ENCODE peak calls at places on chromosomes 12 and 14, in four cellular contexts. Q, N, O and C are unnamed samples.

GRCh38 chr12:117189725-117190209 is 503 bp downstream of the FBXO21 start:
- DNase-seq in Q (no peak), N (peak), O (peak), C (no peak)

GRCh38 chr14:104085032-104085888 is at the start of gene ASPG:
- DNase-seq in Q (no peak), N (no peak), O (no peak), C (no peak)

GRCh38 chr12:6141048-6141447 is 16.6 kb upstream of the VWF start:
- DNase-seq in Q (no peak), N (no peak), O (no peak), C (no peak)

GRCh38 chr14:80475074-80475473 is 263.8 kb upstream of the DIO2 start:
- DNase-seq in Q (no peak), N (peak), O (peak), C (no peak)

GRCh38 chr12:29695026-29695425 is 88.7 kb downstream of the TMTC1 start:
- DNase-seq in Q (no peak), N (no peak), O (no peak), C (no peak)

GRCh38 chr14:89282191-89282590 is 134.8 kb downstream of the FOXN3 start:
- DNase-seq in Q (no peak), N (no peak), O (no peak), C (no peak)

GRCh38 chr14:73465833-73466532 is 7.6 kb upstream of the NUMB start:
- DNase-seq in Q (no peak), N (no peak), O (no peak), C (no peak)

GRCh38 chr12:38144601-38145436 is 171.8 kb upstream of the ALG10B start:
- DNase-seq in Q (no peak), N (no peak), O (peak), C (no peak)

GRCh38 chr14:100815478-100816285 is 10.2 kb upstream of the MEG3 start:
- DNase-seq in Q (no peak), N (peak), O (peak), C (no peak)

GRCh38 chr14:74909501-74909900 is 13.6 kb downstream of the RPS6KL1 start:
- DNase-seq in Q (no peak), N (no peak), O (no peak), C (no peak)

GRCh38 chr12:49339464-49339861 is 2.5 kb upstream of the C1QL4 start:
- DNase-seq in Q (no peak), N (no peak), O (no peak), C (no peak)

GRCh38 chr12:34294137-34294536 is 271.8 kb downstream of the ALG10 start:
- DNase-seq in Q (no peak), N (no peak), O (no peak), C (no peak)

GRCh38 chr12:112182499-112182898 is 57.1 kb downstream of the TRAFD1 start:
- DNase-seq in Q (peak), N (no peak), O (no peak), C (no peak)

GRCh38 chr12:90627180-90627896 is 327.6 kb downstream of the CCER1 start:
- DNase-seq in Q (no peak), N (no peak), O (peak), C (no peak)

GRCh38 chr14:67428501-67429031 is 16.6 kb upstream of the PLEK2 start:
- DNase-seq in Q (no peak), N (peak), O (peak), C (no peak)

GRCh38 chr12:121712462-121713256 is at the start of gene TMEM120B:
- DNase-seq in Q (peak), N (peak), O (peak), C (no peak)